ENCODE peak calls at places on chromosome 21, in five cellular contexts. I is pancreas, P is heart left ventricle, L is RWPE1, D is transverse colon. O is an unnamed sample.

GRCh38 chr21:38219049-38219628 is 37.7 kb upstream of the KCNJ15 start:
- DNase-seq in I (peak), P (peak), L (peak), D (peak), O (peak)

GRCh38 chr21:15682977-15683376 is 46.8 kb upstream of the USP25 start:
- DNase-seq in I (no peak), P (no peak), L (peak), D (no peak), O (no peak)

GRCh38 chr21:32147041-32147440 is 131.8 kb downstream of the MIS18A start:
- DNase-seq in I (no peak), P (no peak), L (no peak), D (no peak), O (no peak)

GRCh38 chr21:44931137-44931500 is 8.7 kb upstream of the SLX9 start:
- DNase-seq in I (peak), P (no peak), L (no peak), D (peak), O (no peak)

GRCh38 chr21:46038871-46039397 is 57.4 kb downstream of the COL6A1 start:
- DNase-seq in I (no peak), P (peak), L (no peak), D (no peak), O (no peak)

GRCh38 chr21:45033791-45034555 is 40.4 kb upstream of the ADARB1 start:
- DNase-seq in I (no peak), P (no peak), L (no peak), D (no peak), O (no peak)

GRCh38 chr21:32653326-32653901 is 41.2 kb upstream of the CFAP298 start:
- DNase-seq in I (no peak), P (no peak), L (peak), D (no peak), O (no peak)

GRCh38 chr21:36472377-36472776 is 7.5 kb downstream of the CLDN14 start:
- DNase-seq in I (no peak), P (no peak), L (no peak), D (no peak), O (no peak)

GRCh38 chr21:36156815-36157670 is at the start of gene DOP1B:
- DNase-seq in I (peak), P (no peak), L (no peak), D (peak), O (no peak)

GRCh38 chr21:38266732-38267131 is 9.9 kb downstream of the KCNJ15 start:
- DNase-seq in I (no peak), P (no peak), L (peak), D (no peak), O (no peak)

GRCh38 chr21:17539743-17540341 is 27.0 kb downstream of the CXADR start:
- DNase-seq in I (no peak), P (no peak), L (no peak), D (no peak), O (no peak)

GRCh38 chr21:25561668-25562641 is 45.3 kb downstream of the MRPL39 start:
- DNase-seq in I (peak), P (peak), L (peak), D (peak), O (peak)
- TF ChIP-seq CTCF in I (no peak), P (no peak), L (peak), D (peak), O (no peak)

GRCh38 chr21:42669069-42669468 is 15.6 kb downstream of the PDE9A start:
- DNase-seq in I (peak), P (no peak), L (no peak), D (no peak), O (no peak)
- TF ChIP-seq CTCF in I (no peak), P (peak), L (no peak), D (no peak), O (no peak)

GRCh38 chr21:34965200-34966174 is 83.6 kb downstream of the RUNX1 start:
- DNase-seq in I (no peak), P (no peak), L (no peak), D (no peak), O (no peak)
- TF ChIP-seq CTCF in I (no peak), P (no peak), L (no peak), D (no peak), O (no peak)

DNA sequence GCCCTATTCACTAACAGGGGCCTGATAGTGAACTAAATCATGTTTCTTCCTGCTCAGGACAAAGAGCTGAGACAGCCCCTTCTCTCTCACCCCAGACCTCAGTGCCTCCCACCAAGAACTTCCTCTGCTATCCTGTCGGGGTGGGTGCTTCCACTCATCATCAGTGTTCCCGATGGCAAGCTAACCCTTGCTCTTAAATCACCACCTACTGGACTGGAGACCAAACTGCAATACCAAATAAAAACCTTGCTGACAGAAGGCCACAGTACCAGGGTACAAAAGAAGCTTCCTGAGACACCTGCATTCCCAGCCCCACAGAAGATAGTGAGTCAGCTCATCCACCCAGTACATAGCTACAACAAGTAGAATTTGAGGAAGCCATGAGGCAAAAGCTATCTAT is 799.5 kb downstream of the LTN1 start:
- DNase-seq in I (no peak), P (no peak), L (no peak), D (no peak), O (no peak)
- TF ChIP-seq CTCF in I (no peak), P (no peak), L (no peak), D (no peak), O (no peak)

GRCh38 chr21:43268086-43268803 is 99.4 kb downstream of the CRYAA start:
- DNase-seq in I (peak), P (no peak), L (no peak), D (no peak), O (no peak)

GRCh38 chr21:43268804-43269186 is 100.0 kb downstream of the CRYAA start:
- DNase-seq in I (peak), P (no peak), L (no peak), D (no peak), O (no peak)

GRCh38 chr21:43270800-43271261 is 102.0 kb downstream of the CRYAA start:
- DNase-seq in I (peak), P (no peak), L (no peak), D (no peak), O (no peak)

GRCh38 chr21:43269981-43270670 is 101.3 kb downstream of the CRYAA start:
- DNase-seq in I (no peak), P (no peak), L (no peak), D (no peak), O (no peak)

DNA sequence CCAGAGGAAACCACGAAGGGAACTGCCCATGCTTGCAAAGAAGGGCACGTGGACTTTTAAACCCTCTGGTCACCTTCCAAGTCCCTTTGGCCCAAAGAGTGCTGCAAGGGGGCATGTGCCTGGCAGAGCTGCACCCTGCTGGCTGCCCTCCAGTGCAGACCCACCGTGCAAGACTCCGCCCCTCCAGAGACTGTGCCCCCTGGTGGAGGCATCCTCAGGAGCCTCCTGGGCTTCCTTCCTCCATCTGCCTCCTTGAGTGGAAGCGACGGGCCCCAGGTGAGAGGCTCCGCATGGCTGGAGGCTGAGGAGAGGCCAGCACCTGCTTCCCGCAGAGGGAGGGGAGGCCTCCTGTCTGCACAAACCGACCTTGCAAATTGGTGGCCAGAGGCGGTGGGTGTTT is 100.7 kb downstream of the CRYAA start:
- DNase-seq in I (peak), P (no peak), L (no peak), D (no peak), O (no peak)
- TF ChIP-seq CTCF in I (no peak), P (no peak), L (no peak), D (no peak), O (no peak)

GRCh38 chr21:39453571-39454179 is 1.9 kb downstream of the SH3BGR start:
- DNase-seq in I (no peak), P (no peak), L (no peak), D (no peak), O (no peak)

GRCh38 chr21:39452965-39453332 is 1.2 kb downstream of the SH3BGR start:
- DNase-seq in I (no peak), P (no peak), L (no peak), D (no peak), O (no peak)

GRCh38 chr21:39452207-39452964 is 616 bp downstream of the SH3BGR start:
- DNase-seq in I (no peak), P (no peak), L (no peak), D (no peak), O (no peak)

GRCh38 chr21:39454949-39455668 is 3.3 kb downstream of the SH3BGR start:
- DNase-seq in I (no peak), P (no peak), L (no peak), D (no peak), O (no peak)

DNA sequence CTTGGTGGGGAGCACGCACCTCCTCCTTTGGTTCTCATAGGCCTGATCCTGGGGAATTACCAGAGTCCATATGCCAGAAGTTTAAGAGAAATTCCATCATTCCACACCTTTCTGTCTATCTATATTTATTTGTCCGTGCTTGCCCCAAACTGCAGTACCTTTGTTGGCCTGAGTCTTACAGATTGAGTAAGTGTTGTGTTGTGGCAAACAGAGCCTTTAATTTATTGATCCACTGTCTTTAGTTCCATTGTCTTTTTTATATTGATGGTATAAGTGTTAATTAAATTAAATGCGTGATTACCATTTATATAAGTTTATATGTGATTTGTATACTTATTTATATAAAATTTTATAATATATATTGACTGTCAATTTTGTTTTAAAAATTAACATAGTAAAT is 4.9 kb downstream of the SH3BGR start:
- DNase-seq in I (no peak), P (no peak), L (no peak), D (no peak), O (no peak)
- TF ChIP-seq CTCF in I (peak), P (no peak), L (no peak), D (peak), O (peak)

DNA sequence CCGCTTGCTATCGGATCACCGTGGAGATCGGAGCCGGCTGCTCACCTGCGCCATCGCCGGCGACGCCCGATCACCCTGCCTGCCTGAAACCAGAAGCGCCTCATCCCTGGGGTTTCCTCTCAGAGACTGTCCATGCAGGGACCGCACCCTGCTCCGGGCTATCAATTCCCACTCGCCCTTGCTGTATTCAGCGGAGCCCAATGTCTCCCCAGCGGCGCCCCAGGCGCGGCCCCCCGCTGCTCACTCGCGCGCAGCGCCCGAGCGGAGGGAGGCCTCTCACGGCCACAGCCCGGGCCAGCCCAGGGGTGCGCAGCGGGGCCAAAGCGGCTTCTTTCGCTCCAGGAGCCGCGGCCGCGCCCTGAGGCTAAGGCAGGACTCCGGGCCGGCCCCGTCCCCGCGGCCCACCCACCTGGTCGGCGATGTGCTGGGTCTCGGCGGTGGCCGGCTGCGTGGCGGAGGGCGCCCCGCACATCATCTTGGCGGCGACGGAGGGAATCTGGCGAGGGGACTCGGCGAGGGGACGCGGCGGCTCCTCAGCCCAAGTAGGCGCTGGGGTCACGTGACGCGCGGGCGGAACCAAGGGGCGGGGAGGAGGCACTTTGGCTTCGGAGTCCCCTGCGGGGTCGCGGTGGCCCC is at the start of gene CSTB:
- DNase-seq in I (peak), P (peak), L (peak), D (peak), O (peak)
- TF ChIP-seq CTCF in I (no peak), P (no peak), L (no peak), D (no peak), O (no peak)

DNA sequence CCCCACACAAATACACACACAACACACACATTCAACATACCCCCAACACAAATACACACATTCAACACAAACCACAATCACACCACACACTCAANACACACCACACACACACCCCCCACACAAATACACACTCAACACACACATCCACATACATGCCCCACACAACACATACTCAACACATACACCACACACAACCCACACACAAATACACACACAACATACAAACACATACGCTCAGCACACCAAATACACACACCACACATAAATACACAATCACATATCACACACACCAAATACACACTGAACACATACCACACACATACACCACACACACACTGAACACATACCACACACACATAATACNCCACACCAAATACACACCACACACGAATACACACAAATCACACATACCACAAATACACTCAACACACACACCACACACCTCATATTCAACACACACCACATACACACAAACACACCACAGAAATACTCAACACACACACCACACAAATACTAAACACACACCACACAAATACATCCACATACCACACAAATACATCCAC is 48.9 kb downstream of the PRDM15 start:
- DNase-seq in I (no peak), P (no peak), L (no peak), D (no peak), O (no peak)
- TF ChIP-seq CTCF in I (no peak), P (no peak), L (no peak), D (no peak), O (no peak)

O was measured in mesothelial cell of epicardium.